ENCODE peak calls at places on chromosomes 11 and 22, in ten cellular contexts. E is left cardiac atrium; G is mesothelial cell of epicardium; A is T-helper 1 cell; B is stimulated activated CD4-positive, alpha-beta T cell treated with anti-CD3 and anti-CD28 coated beads, Interleukin-4, amount 100 ng/mL, for 24 hours; S is fibroblast of the conjunctiva; O is T follicular helper cell; R is iris pigment epithelial cell; N is DMS79 treated with DMSO at 0.1 percent for 48 hours; M is CD4-positive, alpha-beta T cell. Q is an unnamed sample.

GRCh38 chr11:133947298-133947905 is 9.4 kb downstream of the IGSF9B start:
- DNase-seq in B (peak), R (peak), S (no peak), A (peak), M (peak), G (no peak), N (peak), E (peak), O (peak), Q (peak)

GRCh38 chr11:92050305-92050704 is 174.3 kb upstream of the FAT3 start:
- DNase-seq in G (no peak), B (no peak), A (no peak), E (no peak), N (no peak), S (no peak), O (no peak), R (no peak), M (no peak), Q (peak)

GRCh38 chr11:128291043-128291442 is 296.3 kb downstream of the ETS1 start:
- DNase-seq in E (no peak), G (no peak), N (no peak), S (no peak), O (no peak), A (no peak), R (peak), M (no peak), B (no peak), Q (no peak)

GRCh38 chr22:30045001-30045887 is 35.0 kb upstream of the HORMAD2 start:
- DNase-seq in N (no peak), R (no peak), O (no peak), E (no peak), M (no peak), B (no peak), A (no peak), S (no peak), G (no peak), Q (no peak)

GRCh38 chr22:38572065-38572464 is 2.1 kb upstream of the DMC1 start:
- DNase-seq in O (peak), M (no peak), A (no peak), E (no peak), G (no peak), R (peak), S (peak), B (peak), N (no peak), Q (no peak)

GRCh38 chr22:30432520-30432919 is 7.0 kb downstream of the MTFP1 start:
- DNase-seq in E (no peak), G (no peak), A (no peak), R (no peak), S (no peak), M (no peak), N (no peak), O (no peak), B (no peak), Q (no peak)

GRCh38 chr11:117828641-117829368 is 4.3 kb upstream of the FXYD2 start:
- DNase-seq in B (peak), S (no peak), E (peak), G (no peak), M (peak), R (peak), O (peak), N (no peak), A (peak), Q (no peak)

GRCh38 chr11:117816846-117817212 is 7.7 kb downstream of the FXYD2 start:
- DNase-seq in A (no peak), G (no peak), E (no peak), S (no peak), O (no peak), N (no peak), R (no peak), M (no peak), B (no peak), Q (no peak)

GRCh38 chr11:94417386-94417987 is 16.3 kb upstream of the GPR83 start:
- DNase-seq in M (no peak), E (no peak), R (peak), O (no peak), S (peak), B (no peak), G (no peak), A (no peak), N (no peak), Q (no peak)

GRCh38 chr11:130771708-130772107 is 144.6 kb downstream of the SNX19 start:
- DNase-seq in B (no peak), N (no peak), A (no peak), S (peak), R (peak), E (no peak), G (no peak), M (no peak), O (no peak), Q (no peak)

Q was measured in foreskin melanocyte.